ENCODE peak calls at places on chromosomes 16 and 17, in nine cellular contexts. V is activated effector memory CD4-positive, alpha-beta T cell treated with anti-CD3 and anti-CD28 coated beads, Interleukin-2, amount 50 U/mL, for 16 hours; Z is GM03348; S is HAP-1; C is midbrain; L is activated naive CD8-positive, alpha-beta T cell treated with anti-CD3 and anti-CD28 coated beads for 36 hours; Y is stimulated activated CD4-positive, alpha-beta T cell treated with anti-CD3 and anti-CD28 coated beads, Interleukin-4, amount 100 ng/mL, for 48 hours; P is tibial artery; H is activated naive CD4-positive, alpha-beta T cell treated with Interleukin-2 at 50 U/mL for 16 hours. D is an unnamed sample.
A peak's percentile ranks its signal among the peaks of the same experiment; 100 is the strongest.

GRCh38 chr17:58956997-58957724 is 149.5 kb downstream of the TRIM37 start:
- DNase-seq in V (no peak), Z (no peak), S (peak; percentile 17), C (no peak), L (no peak), Y (no peak), P (no peak), H (no peak), D (no peak)

GRCh38 chr16:66581246-66581952 is 2.1 kb downstream of the CMTM2 start:
- DNase-seq in V (no peak), Z (peak; percentile 27), S (no peak), C (no peak), L (no peak), Y (no peak), P (no peak), H (no peak), D (peak; percentile 30)

GRCh38 chr17:75980188-75981018 is 1.4 kb downstream of the TEN1 start:
- DNase-seq in V (no peak), Z (no peak), S (no peak), C (no peak), L (no peak), Y (no peak), P (no peak), H (no peak), D (no peak)

GRCh38 chr16:53915452-53916160 is 211.7 kb downstream of the FTO start:
- DNase-seq in V (no peak), Z (no peak), S (no peak), C (no peak), L (no peak), Y (no peak), P (no peak), H (no peak), D (no peak)

GRCh38 chr16:72554935-72555334 is 383.0 kb upstream of the PMFBP1 start:
- DNase-seq in V (no peak), Z (no peak), S (no peak), C (no peak), L (no peak), Y (no peak), P (no peak), H (no peak), D (no peak)

GRCh38 chr16:23408242-23409201 is 44.5 kb downstream of the COG7 start:
- DNase-seq in V (no peak), Z (peak; percentile 78), S (no peak), C (peak; percentile 29), L (no peak), Y (no peak), P (no peak), H (no peak), D (no peak)

GRCh38 chr16:87841608-87842208 is 27.6 kb downstream of the SLC7A5 start:
- DNase-seq in V (no peak), Z (no peak), S (no peak), C (no peak), L (no peak), Y (no peak), P (no peak), H (no peak), D (no peak)

GRCh38 chr17:42212382-42212781 is 18.1 kb upstream of the GHDC start:
- DNase-seq in V (no peak), Z (no peak), S (no peak), C (no peak), L (no peak), Y (no peak), P (no peak), H (no peak), D (no peak)

GRCh38 chr17:19799796-19800195 is 51.7 kb upstream of the ALDH3A1 start:
- DNase-seq in V (no peak), Z (no peak), S (no peak), C (no peak), L (no peak), Y (no peak), P (no peak), H (no peak), D (no peak)

GRCh38 chr16:1723450-1724147 is 17.6 kb downstream of the MAPK8IP3 start:
- DNase-seq in V (peak; percentile 75), Z (peak; percentile 75), S (peak; percentile 34), C (peak; percentile 28), L (peak; percentile 16), Y (peak; percentile 21), P (no peak), H (peak; percentile 50), D (peak; percentile 67)

GRCh38 chr17:67441052-67441738 is 64.1 kb downstream of the PITPNC1 start:
- DNase-seq in V (peak; percentile 88), Z (peak; percentile 66), S (peak; percentile 79), C (peak; percentile 4), L (peak; percentile 73), Y (peak; percentile 56), P (no peak), H (peak; percentile 78), D (no peak)

GRCh38 chr16:16025214-16025968 is 76.0 kb downstream of the ABCC1 start:
- DNase-seq in V (peak; percentile 86), Z (peak; percentile 84), S (no peak), C (no peak), L (peak; percentile 36), Y (peak; percentile 54), P (peak; percentile 60), H (peak; percentile 75), D (peak; percentile 75)

GRCh38 chr17:48031966-48032365 is 5.6 kb downstream of the COPZ2 start:
- DNase-seq in V (no peak), Z (no peak), S (no peak), C (no peak), L (no peak), Y (no peak), P (no peak), H (no peak), D (no peak)

GRCh38 chr17:51164911-51165679 is 1.1 kb upstream of the NME2 start:
- DNase-seq in V (no peak), Z (no peak), S (no peak), C (no peak), L (no peak), Y (no peak), P (no peak), H (no peak), D (no peak)

GRCh38 chr16:59060212-59060611 is 326.1 kb upstream of the GOT2 start:
- DNase-seq in V (no peak), Z (peak; percentile 25), S (no peak), C (no peak), L (no peak), Y (no peak), P (no peak), H (no peak), D (no peak)

GRCh38 chr17:47918003-47918402 is 22.0 kb downstream of the SP2 start:
- DNase-seq in V (no peak), Z (no peak), S (no peak), C (no peak), L (no peak), Y (no peak), P (no peak), H (no peak), D (no peak)

D was measured in GM13977.